ENCODE peak calls at places on chromosomes 12 and 14, in seven cellular contexts. Y, Z, L, K, H, J and S are unnamed samples.

GRCh38 chr12:123109319-123109772 is 41.5 kb downstream of the PITPNM2 start:
- DNase-seq in Y (no peak), Z (no peak), L (no peak), K (no peak), H (no peak), J (no peak), S (no peak)

GRCh38 chr14:72781476-72782181 is 112.3 kb downstream of the DPF3 start:
- DNase-seq in Y (peak; percentile 84), Z (no peak), L (no peak), K (no peak), H (no peak), J (peak; percentile 88), S (no peak)

GRCh38 chr14:74008843-74009499 is 10.1 kb downstream of the ENTPD5 start:
- DNase-seq in Y (no peak), Z (no peak), L (no peak), K (no peak), H (no peak), J (no peak), S (no peak)

GRCh38 chr14:33767721-33768457 is 183.0 kb downstream of the EGLN3 start:
- DNase-seq in Y (no peak), Z (no peak), L (no peak), K (no peak), H (no peak), J (no peak), S (no peak)

GRCh38 chr14:71776463-71777359 is 155.5 kb upstream of the RGS6 start:
- DNase-seq in Y (no peak), Z (no peak), L (no peak), K (no peak), H (no peak), J (no peak), S (no peak)

GRCh38 chr14:70069186-70069585 is 119.6 kb downstream of the SLC8A3 start:
- DNase-seq in Y (peak; percentile 50), Z (no peak), L (no peak), K (no peak), H (no peak), J (no peak), S (no peak)

GRCh38 chr12:68030248-68030647 is 41.0 kb downstream of the IFNG-AS1 start:
- DNase-seq in Y (no peak), Z (no peak), L (no peak), K (no peak), H (no peak), J (no peak), S (no peak)

GRCh38 chr12:124490584-124491305 is 76.7 kb downstream of the NCOR2 start:
- DNase-seq in Y (no peak), Z (peak; percentile 96), L (no peak), K (peak; percentile 77), H (no peak), J (no peak), S (peak; percentile 70)

GRCh38 chr12:14629832-14630688 is 62.4 kb upstream of the PLBD1 start:
- DNase-seq in Y (peak; percentile 44), Z (peak; percentile 75), L (no peak), K (peak; percentile 47), H (peak; percentile 13), J (no peak), S (peak; percentile 61)

GRCh38 chr12:31756977-31757420 is 28.2 kb upstream of the AMN1 start:
- DNase-seq in Y (peak; percentile 41), Z (peak; percentile 36), L (no peak), K (no peak), H (no peak), J (no peak), S (no peak)

GRCh38 chr12:48969847-48970701 is 1.5 kb downstream of the WNT10B start:
- DNase-seq in Y (no peak), Z (no peak), L (peak; percentile 88), K (peak; percentile 78), H (no peak), J (no peak), S (no peak)

GRCh38 chr12:43740511-43741100 is 18.0 kb downstream of the PUS7L start:
- DNase-seq in Y (no peak), Z (no peak), L (no peak), K (no peak), H (no peak), J (no peak), S (no peak)

GRCh38 chr12:117125275-117125613 is 26.0 kb upstream of the TESC start:
- DNase-seq in Y (no peak), Z (no peak), L (no peak), K (no peak), H (no peak), J (no peak), S (no peak)

GRCh38 chr14:75278422-75279152 is at the start of gene FOS:
- DNase-seq in Y (peak; percentile 89), Z (peak; percentile 93), L (peak; percentile 98), K (peak; percentile 79), H (peak; percentile 92), J (peak; percentile 99), S (peak; percentile 92)

GRCh38 chr14:99899578-99900178 is 106.5 kb downstream of the EML1 start:
- DNase-seq in Y (no peak), Z (no peak), L (no peak), K (no peak), H (no peak), J (peak; percentile 39), S (no peak)

GRCh38 chr12:114673169-114673833 is 10.7 kb downstream of the TBX3 start:
- DNase-seq in Y (no peak), Z (no peak), L (no peak), K (no peak), H (peak; percentile 70), J (no peak), S (no peak)

GRCh38 chr12:118060301-118061010 is 523 bp downstream of the WSB2 start:
- DNase-seq in Y (no peak), Z (peak; percentile 63), L (peak; percentile 93), K (no peak), H (peak; percentile 53), J (no peak), S (peak; percentile 29)

GRCh38 chr12:93080994-93081809 is 152.1 kb upstream of the EEA1 start:
- DNase-seq in Y (peak; percentile 74), Z (no peak), L (no peak), K (no peak), H (no peak), J (no peak), S (no peak)

GRCh38 chr12:107761502-107761904 is 566 bp upstream of the PRDM4 start:
- DNase-seq in Y (no peak), Z (no peak), L (no peak), K (no peak), H (no peak), J (no peak), S (no peak)

GRCh38 chr14:68103841-68104240 is 284.3 kb downstream of the RAD51B start:
- DNase-seq in Y (no peak), Z (no peak), L (no peak), K (no peak), H (no peak), J (no peak), S (no peak)
- TF ChIP-seq EP300 in Y (no peak), Z (no peak), L (no peak), K (no peak), H (no peak), J (no peak), S (no peak)

DNA sequence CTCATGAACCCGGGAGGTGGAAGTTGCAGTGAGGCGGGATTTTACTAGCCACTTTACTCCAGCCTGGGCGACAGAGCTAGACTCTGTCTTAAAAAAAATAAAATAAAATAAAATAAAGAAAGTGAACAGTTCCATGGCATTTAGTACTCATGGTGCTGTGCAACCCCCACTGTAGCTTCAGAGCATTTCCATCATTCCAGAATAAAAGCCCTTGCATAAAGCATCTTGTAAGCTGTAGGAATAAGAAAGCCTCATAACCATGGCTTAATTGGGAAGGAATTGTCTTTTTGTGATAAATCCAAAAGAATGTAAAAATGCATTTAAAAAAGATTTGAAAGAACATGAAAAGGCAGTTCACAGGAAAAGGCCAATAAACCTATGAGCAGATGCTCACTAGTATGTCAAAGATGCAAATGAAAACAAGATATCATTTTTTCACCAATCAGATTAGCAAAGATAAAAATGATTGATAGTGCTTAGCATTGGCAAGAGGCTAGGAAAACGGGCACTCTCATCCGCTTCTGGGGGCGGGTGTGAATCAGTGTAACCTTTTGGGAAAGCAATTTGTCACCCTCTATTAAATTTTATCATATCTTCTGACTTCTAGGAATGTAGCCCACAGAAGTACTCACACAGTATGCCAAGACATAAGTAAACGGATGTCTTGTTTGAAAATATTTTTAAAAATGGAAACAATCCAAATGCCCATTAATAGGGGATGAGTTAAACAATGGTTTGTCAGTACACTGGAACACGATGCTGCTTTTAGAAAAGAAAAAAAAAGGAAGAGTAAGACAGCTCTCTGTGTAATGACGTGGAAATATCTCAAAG is 46.6 kb downstream of the CFAP251 start:
- DNase-seq in Y (no peak), Z (no peak), L (no peak), K (no peak), H (no peak), J (no peak), S (no peak)
- TF ChIP-seq EP300 in Y (no peak), Z (no peak), L (no peak), K (no peak), H (no peak), J (no peak), S (no peak)

GRCh38 chr12:27710592-27711311 is at the start of gene MRPS35:
- DNase-seq in Y (peak; percentile 72), Z (peak; percentile 92), L (peak; percentile 98), K (peak; percentile 84), H (peak; percentile 86), J (peak; percentile 95), S (peak; percentile 84)
- TF ChIP-seq EP300 in Y (no peak), Z (peak; percentile 18), L (no peak), K (no peak), H (no peak), J (no peak), S (peak; percentile 69)

GRCh38 chr12:18383203-18383602 is 121.9 kb downstream of the PIK3C2G start:
- DNase-seq in Y (peak; percentile 67), Z (no peak), L (no peak), K (no peak), H (no peak), J (no peak), S (no peak)
- TF ChIP-seq EP300 in Y (no peak), Z (no peak), L (no peak), K (no peak), H (no peak), J (no peak), S (no peak)

GRCh38 chr14:49769581-49770211 is 1.7 kb downstream of the KLHDC2 start:
- DNase-seq in Y (no peak), Z (no peak), L (peak; percentile 20), K (no peak), H (no peak), J (no peak), S (no peak)

GRCh38 chr14:49766839-49767238 is 1.1 kb upstream of the KLHDC2 start:
- DNase-seq in Y (no peak), Z (no peak), L (no peak), K (no peak), H (no peak), J (no peak), S (no peak)

GRCh38 chr14:49768301-49769121 is 558 bp downstream of the KLHDC2 start:
- DNase-seq in Y (peak; percentile 70), Z (peak; percentile 65), L (peak; percentile 91), K (peak; percentile 46), H (peak; percentile 29), J (no peak), S (peak; percentile 39)

GRCh38 chr14:49769171-49769570 is 1.2 kb downstream of the KLHDC2 start:
- DNase-seq in Y (peak; percentile 53), Z (peak; percentile 39), L (no peak), K (no peak), H (no peak), J (no peak), S (no peak)

GRCh38 chr14:49767473-49768300 is at the start of gene KLHDC2:
- DNase-seq in Y (peak; percentile 73), Z (peak; percentile 93), L (peak; percentile 98), K (peak; percentile 72), H (peak; percentile 86), J (peak; percentile 93), S (peak; percentile 73)
- TF ChIP-seq EP300 in Y (no peak), Z (no peak), L (no peak), K (no peak), H (no peak), J (no peak), S (no peak)